ENCODE peak calls at places on chromosomes 2 and 18, in four cellular contexts. One of them, this sample, is unnamed.

GRCh38 chr2:216888907-216889622 is 29.2 kb upstream of the TNP1 start:
- DNase-seq in K562: no peak
- DNase-seq in GM12878: no peak
- DNase-seq in HepG2: no peak
- DNase-seq in this sample: no peak

GRCh38 chr2:50143822-50144575 is 887.9 kb downstream of the NRXN1 start:
- DNase-seq in K562: no peak
- DNase-seq in HepG2: peak
- DNase-seq in GM12878: peak
- DNase-seq in this sample: peak

GRCh38 chr2:14632133-14632936 is at the start of gene LRATD1:
- DNase-seq in HepG2: peak
- DNase-seq in K562: peak
- DNase-seq in GM12878: no peak
- DNase-seq in this sample: peak

GRCh38 chr18:11925800-11926481 is 17.8 kb upstream of the MPPE1 start:
- DNase-seq in HepG2: peak
- DNase-seq in GM12878: no peak
- DNase-seq in K562: peak
- DNase-seq in this sample: no peak

GRCh38 chr2:236568068-236568921 is 1.3 kb upstream of the ACKR3 start:
- DNase-seq in K562: no peak
- DNase-seq in HepG2: no peak
- DNase-seq in GM12878: no peak
- DNase-seq in this sample: no peak

GRCh38 chr2:229974271-229974670 is 52.0 kb downstream of the FBXO36 start:
- DNase-seq in GM12878: no peak
- DNase-seq in K562: no peak
- DNase-seq in HepG2: no peak
- DNase-seq in this sample: no peak

GRCh38 chr18:57930476-57930875 is 113.5 kb upstream of the NEDD4L start:
- DNase-seq in HepG2: no peak
- DNase-seq in GM12878: no peak
- DNase-seq in K562: no peak
- DNase-seq in this sample: no peak

GRCh38 chr2:203453858-203454451 is 81.1 kb downstream of the RAPH1 start:
- DNase-seq in K562: peak
- DNase-seq in HepG2: peak
- DNase-seq in GM12878: peak
- DNase-seq in this sample: peak

DNA sequence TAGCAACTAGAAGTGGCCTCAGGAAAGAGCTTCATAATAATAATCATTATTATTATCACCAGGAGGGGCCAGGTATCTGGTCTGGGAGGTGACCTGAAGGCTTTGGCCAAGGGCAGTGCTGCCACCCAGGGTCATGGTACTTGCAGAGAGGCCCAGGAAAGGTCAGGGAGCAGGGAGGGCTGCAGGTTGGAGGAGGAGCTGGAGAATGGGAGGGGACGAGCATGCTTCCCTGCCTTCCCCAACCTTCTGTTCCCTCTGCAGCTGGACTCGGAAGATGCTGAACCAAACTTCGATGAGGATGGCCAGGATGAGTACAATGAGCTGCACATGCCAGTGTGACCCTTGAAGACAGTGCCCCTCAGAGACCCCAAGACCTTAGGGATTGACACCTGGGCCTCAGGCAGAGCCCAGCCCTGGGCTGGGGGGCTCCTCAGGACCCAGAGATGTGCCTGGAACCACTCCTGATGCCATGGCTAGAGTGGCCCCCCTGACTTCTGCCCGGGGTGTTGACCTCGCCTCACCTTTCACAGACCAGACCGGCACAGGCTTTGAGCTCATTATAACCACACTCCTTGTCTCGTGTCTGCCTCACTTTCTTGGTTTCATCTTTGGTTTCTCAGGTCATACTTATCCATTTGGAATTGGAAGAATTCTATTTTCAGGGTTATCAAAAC is 14.1 kb downstream of the SLC4A3 start:
- DNase-seq in HepG2: no peak
- DNase-seq in GM12878: no peak
- DNase-seq in K562: no peak
- DNase-seq in this sample: no peak
- TF ChIP-seq BHLHE40 in HepG2: no peak
- TF ChIP-seq BHLHE40 in GM12878: no peak
- TF ChIP-seq BHLHE40 in K562: no peak
- TF ChIP-seq BHLHE40 in this sample: no peak

DNA sequence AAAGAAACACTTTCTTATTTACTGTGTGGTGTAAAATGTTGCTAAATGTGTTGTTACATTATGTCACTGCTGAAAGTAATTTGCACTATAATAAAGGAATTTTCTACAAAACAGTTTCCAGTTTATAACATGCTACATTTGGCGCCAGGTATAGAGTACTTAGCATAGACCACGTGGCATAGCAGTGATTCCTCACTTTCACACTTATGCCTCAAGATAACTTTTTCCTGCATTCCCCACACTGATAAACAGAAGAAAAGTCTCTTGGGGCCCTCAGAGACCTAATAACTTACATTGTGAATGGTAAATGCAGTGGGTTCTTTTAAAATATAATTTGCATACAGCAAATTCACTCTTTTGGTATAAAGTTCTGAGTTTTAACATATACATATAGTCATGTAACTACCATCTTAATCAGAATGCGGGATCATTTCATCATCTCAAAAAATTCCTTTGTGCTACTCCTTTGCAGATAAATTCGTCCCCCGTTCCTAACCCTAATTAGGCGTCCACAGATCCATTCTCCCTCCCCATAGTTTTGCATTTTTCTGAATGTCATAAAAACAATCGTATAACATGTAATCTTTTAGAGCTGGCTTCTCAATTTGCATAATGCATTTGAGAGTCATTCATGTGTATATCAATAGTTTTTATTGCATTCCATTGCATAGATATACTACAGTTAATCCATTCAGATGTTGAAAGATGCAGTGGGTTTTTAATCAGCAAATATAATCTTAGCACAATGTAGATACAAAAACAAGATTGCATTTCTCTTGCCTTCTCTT is 7.5 kb downstream of the LGALSL start:
- DNase-seq in K562: no peak
- DNase-seq in HepG2: no peak
- DNase-seq in GM12878: no peak
- DNase-seq in this sample: no peak
- TF ChIP-seq TARDBP in K562: no peak
- TF ChIP-seq TARDBP in HepG2: no peak
- TF ChIP-seq TARDBP in GM12878: no peak
- TF ChIP-seq TARDBP in this sample: no peak

GRCh38 chr2:241223211-241224067 is 35.0 kb downstream of the ANO7 start:
- DNase-seq in HepG2: peak
- DNase-seq in K562: no peak
- DNase-seq in GM12878: no peak
- DNase-seq in this sample: no peak
- TF ChIP-seq FOXK2 in HepG2: no peak
- TF ChIP-seq FOXK2 in K562: no peak
- TF ChIP-seq FOXK2 in GM12878: no peak
- TF ChIP-seq FOXK2 in this sample: no peak

DNA sequence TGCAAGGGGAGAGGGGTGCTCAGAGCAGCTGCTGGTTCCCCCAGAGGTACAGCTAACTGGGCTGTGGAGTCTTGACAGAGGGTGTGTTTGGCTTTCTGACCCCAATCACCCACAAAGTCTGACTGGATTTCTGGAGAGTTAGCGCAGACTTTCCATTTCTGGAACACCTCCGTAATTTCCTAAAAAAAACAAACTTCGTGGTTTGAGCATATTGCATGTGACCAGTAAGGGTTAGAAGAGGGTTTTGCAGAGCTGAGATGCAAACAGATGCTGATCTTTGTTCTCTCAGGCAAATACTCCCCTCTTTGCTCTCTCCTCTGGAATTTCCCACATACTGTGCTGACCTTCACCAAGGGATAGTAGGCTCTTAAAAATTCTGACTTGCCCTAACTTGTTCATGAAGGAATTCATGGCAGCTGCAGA is 44.5 kb upstream of the TMEM247 start:
- DNase-seq in HepG2: peak
- DNase-seq in K562: no peak
- DNase-seq in GM12878: no peak
- DNase-seq in this sample: no peak
- TF ChIP-seq BHLHE40 in HepG2: no peak
- TF ChIP-seq BHLHE40 in K562: no peak
- TF ChIP-seq BHLHE40 in GM12878: no peak
- TF ChIP-seq BHLHE40 in this sample: no peak

DNA sequence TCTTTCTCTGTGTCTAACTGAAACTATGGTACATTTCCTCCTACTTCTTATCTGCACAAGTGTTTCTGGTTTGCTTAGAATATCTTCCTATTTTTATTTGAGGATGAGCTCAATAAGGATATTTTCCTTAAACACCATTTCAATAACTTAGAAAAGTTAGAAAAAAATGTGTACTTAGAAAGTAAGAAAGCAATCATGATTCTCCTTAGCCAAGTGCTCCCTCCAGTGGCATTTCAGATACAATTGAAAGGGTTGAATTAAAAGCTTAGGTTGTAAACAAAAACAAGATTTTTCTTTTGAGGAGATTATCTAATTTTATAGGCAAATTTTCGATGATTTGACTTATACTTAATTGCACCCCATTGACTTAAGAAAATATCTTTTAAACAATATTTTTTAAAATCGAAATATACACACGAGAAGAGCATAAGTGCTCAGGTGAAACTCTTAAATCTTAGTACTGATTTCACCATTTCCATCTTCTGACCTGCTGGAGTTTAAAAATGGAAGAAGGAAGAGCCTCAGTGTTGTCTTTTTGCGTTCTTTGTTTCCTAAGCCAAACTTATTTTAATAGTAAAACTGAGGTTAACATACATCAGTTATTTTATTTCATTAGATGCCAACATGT is 26.9 kb downstream of the C18orf63 start:
- DNase-seq in GM12878: no peak
- DNase-seq in HepG2: peak
- DNase-seq in K562: no peak
- DNase-seq in this sample: no peak
- TF ChIP-seq TARDBP in GM12878: no peak
- TF ChIP-seq TARDBP in HepG2: no peak
- TF ChIP-seq TARDBP in K562: no peak
- TF ChIP-seq TARDBP in this sample: no peak

This sample was measured in HEK293T.